ENCODE peak calls at places on chromosomes 5 and 9, in four cellular contexts. One of them, this sample, is unnamed.

GRCh38 chr9:18694959-18695668 is 221.2 kb downstream of the ADAMTSL1 start:
- DNase-seq in GDM1: no peak
- DNase-seq in HEK293T: no peak
- DNase-seq in naive thymus-derived CD4-positive, alpha-beta T cell: no peak
- DNase-seq in this sample: no peak

GRCh38 chr5:115109840-115110239 is 59.9 kb downstream of the TRIM36 start:
- DNase-seq in naive thymus-derived CD4-positive, alpha-beta T cell: no peak
- DNase-seq in HEK293T: no peak
- DNase-seq in GDM1: no peak
- DNase-seq in this sample: no peak

GRCh38 chr9:113375057-113376023 is 1.4 kb downstream of the HDHD3 start:
- DNase-seq in HEK293T: no peak
- DNase-seq in GDM1: no peak
- DNase-seq in naive thymus-derived CD4-positive, alpha-beta T cell: no peak
- DNase-seq in this sample: no peak

GRCh38 chr9:123048748-123049147 is 15.3 kb downstream of the GPR21 start:
- DNase-seq in naive thymus-derived CD4-positive, alpha-beta T cell: no peak
- DNase-seq in HEK293T: no peak
- DNase-seq in GDM1: no peak
- DNase-seq in this sample: no peak

GRCh38 chr5:143576721-143577484 is 173.4 kb upstream of the NR3C1 start:
- DNase-seq in GDM1: no peak
- DNase-seq in HEK293T: no peak
- DNase-seq in naive thymus-derived CD4-positive, alpha-beta T cell: no peak
- DNase-seq in this sample: no peak

GRCh38 chr5:119344231-119344630 is 11.6 kb upstream of the TNFAIP8 start:
- DNase-seq in HEK293T: no peak
- DNase-seq in GDM1: no peak
- DNase-seq in naive thymus-derived CD4-positive, alpha-beta T cell: no peak
- DNase-seq in this sample: no peak

GRCh38 chr9:92770005-92770995 is 5.7 kb upstream of the BICD2 start:
- DNase-seq in GDM1: peak; percentile 66
- DNase-seq in HEK293T: no peak
- DNase-seq in naive thymus-derived CD4-positive, alpha-beta T cell: no peak
- DNase-seq in this sample: no peak

GRCh38 chr5:176365663-176366574 is 632 bp downstream of the ARL10 start:
- DNase-seq in HEK293T: peak; percentile 55
- DNase-seq in GDM1: no peak
- DNase-seq in naive thymus-derived CD4-positive, alpha-beta T cell: no peak
- DNase-seq in this sample: no peak

GRCh38 chr9:95009459-95009858 is 283.0 kb downstream of the AOPEP start:
- DNase-seq in HEK293T: no peak
- DNase-seq in GDM1: no peak
- DNase-seq in naive thymus-derived CD4-positive, alpha-beta T cell: no peak
- DNase-seq in this sample: no peak

GRCh38 chr5:51347704-51348103 is 35.5 kb upstream of the ISL1 start:
- DNase-seq in HEK293T: no peak
- DNase-seq in naive thymus-derived CD4-positive, alpha-beta T cell: no peak
- DNase-seq in GDM1: no peak
- DNase-seq in this sample: no peak

GRCh38 chr9:71819115-71819739 is 50.9 kb upstream of the CEMIP2 start:
- DNase-seq in GDM1: no peak
- DNase-seq in naive thymus-derived CD4-positive, alpha-beta T cell: peak; percentile 61
- DNase-seq in HEK293T: peak; percentile 23
- DNase-seq in this sample: no peak

This sample was measured in SW 1271.